ENCODE peak calls at places on chromosomes 12 and 14, in ten cellular contexts. N, R, A, B, Q, T, X, Z, E and M are unnamed samples.

GRCh38 chr14:20413785-20414117 is 450 bp upstream of the TEP1 start:
- DNase-seq in A (no peak), T (peak; percentile 33), N (peak; percentile 32), E (peak; percentile 27), B (peak; percentile 27), Q (no peak), Z (no peak), X (peak; percentile 26), R (no peak), M (no peak)

GRCh38 chr12:93079976-93080375 is 150.9 kb upstream of the EEA1 start:
- DNase-seq in A (no peak), B (no peak), Z (no peak), T (no peak), N (no peak), Q (no peak), R (no peak), E (no peak), X (no peak), M (no peak)

GRCh38 chr14:77242752-77243151 is 28.3 kb downstream of the NGB start:
- DNase-seq in R (no peak), Q (no peak), X (no peak), B (peak; percentile 31), T (no peak), Z (no peak), N (no peak), A (no peak), E (no peak), M (no peak)

GRCh38 chr12:2064078-2064507 is 11.3 kb downstream of the CACNA1C start:
- DNase-seq in Q (peak; percentile 49), A (no peak), R (no peak), N (peak; percentile 35), E (peak; percentile 52), B (no peak), Z (no peak), T (peak; percentile 19), X (peak; percentile 13), M (no peak)

GRCh38 chr14:93984987-93985410 is 8.6 kb upstream of the ASB2 start:
- DNase-seq in E (peak; percentile 59), N (peak; percentile 12), T (peak; percentile 42), A (no peak), R (no peak), B (no peak), Z (no peak), Q (peak; percentile 86), X (no peak), M (no peak)

GRCh38 chr14:94317259-94317658 is 5.9 kb downstream of the SERPINA6 start:
- DNase-seq in E (no peak), B (no peak), Z (no peak), Q (no peak), X (no peak), T (no peak), N (no peak), A (no peak), R (no peak), M (no peak)

GRCh38 chr12:120592121-120593049 is 11.2 kb upstream of the POP5 start:
- DNase-seq in B (no peak), X (no peak), N (no peak), A (no peak), Z (no peak), T (no peak), E (no peak), Q (no peak), R (no peak), M (no peak)

GRCh38 chr14:95321201-95321600 is 1.5 kb upstream of the CLMN start:
- DNase-seq in Z (no peak), E (no peak), R (no peak), X (no peak), B (no peak), Q (no peak), T (no peak), N (no peak), A (no peak), M (no peak)

GRCh38 chr14:103296007-103296406 is 38.0 kb upstream of the EIF5 start:
- DNase-seq in B (no peak), X (no peak), N (no peak), A (no peak), Z (no peak), T (peak; percentile 59), E (no peak), Q (peak; percentile 67), R (no peak), M (no peak)

GRCh38 chr14:104142136-104143041 is 4.0 kb downstream of the KIF26A start:
- DNase-seq in X (no peak), B (no peak), T (no peak), E (no peak), A (no peak), Q (no peak), R (peak; percentile 52), N (no peak), Z (no peak), M (no peak)